ENCODE peak calls at places on chromosome 14, in four cellular contexts. K is GM12865, J is cardiac fibroblast, O is breast epithelium. F is an unnamed sample.

GRCh38 chr14:75279739-75280447 is 1.3 kb downstream of the FOS start:
- DNase-seq in J (no peak), K (no peak), O (peak; percentile 44), F (peak; percentile 51)

GRCh38 chr14:95597784-95598204 is 62.9 kb downstream of the GLRX5 start:
- DNase-seq in J (peak; percentile 19), K (peak; percentile 23), O (no peak), F (no peak)

GRCh38 chr14:61602733-61603077 is 92.6 kb upstream of the HIF1A start:
- DNase-seq in J (no peak), O (no peak), K (no peak), F (no peak)

GRCh38 chr14:66295386-66295785 is 190.8 kb upstream of the CCDC196 start:
- DNase-seq in K (no peak), O (no peak), J (no peak), F (no peak)

GRCh38 chr14:96064866-96065265 is 25.7 kb downstream of the C14orf132 start:
- DNase-seq in K (peak; percentile 63), O (no peak), J (no peak), F (no peak)

GRCh38 chr14:93269341-93270068 is 62.4 kb downstream of the UBR7 start:
- DNase-seq in O (no peak), K (no peak), J (peak; percentile 85), F (peak; percentile 82)

GRCh38 chr14:93720981-93721483 is 67.3 kb downstream of the PRIMA1 start:
- DNase-seq in J (no peak), O (no peak), K (no peak), F (no peak)

GRCh38 chr14:50225067-50225973 is 6.1 kb downstream of the SOS2 start:
- DNase-seq in J (peak; percentile 91), K (no peak), O (no peak), F (peak; percentile 65)

GRCh38 chr14:89351364-89351957 is 65.6 kb downstream of the FOXN3 start:
- DNase-seq in K (peak; percentile 86), J (peak; percentile 50), O (no peak), F (no peak)